ENCODE peak calls at places on chromosomes 13 and 19, in ten cellular contexts. A, D, V, Y, K, M, L, I, Q and N are unnamed samples.

GRCh38 chr19:56671613-56671994 is at the start of gene ZNF835:
- DNase-seq in A (peak; percentile 95), D (no peak), V (no peak), Y (peak; percentile 53), K (no peak), M (no peak), L (peak; percentile 83), I (peak; percentile 93), Q (peak; percentile 97), N (peak; percentile 18)

GRCh38 chr13:76764916-76765315 is 121.3 kb downstream of the KCTD12 start:
- DNase-seq in A (no peak), D (no peak), V (no peak), Y (no peak), K (no peak), M (no peak), L (no peak), I (no peak), Q (no peak), N (no peak)

GRCh38 chr13:41985788-41986508 is 25.0 kb upstream of the VWA8 start:
- DNase-seq in A (no peak), D (no peak), V (peak; percentile 68), Y (no peak), K (peak; percentile 37), M (peak; percentile 7), L (no peak), I (no peak), Q (no peak), N (no peak)

GRCh38 chr13:103140001-103140671 is 73.9 kb upstream of the SLC10A2 start:
- DNase-seq in A (peak; percentile 72), D (no peak), V (no peak), Y (peak; percentile 8), K (peak; percentile 4), M (peak; percentile 5), L (no peak), I (peak; percentile 45), Q (no peak), N (peak; percentile 43)

GRCh38 chr13:111177081-111177711 is 62.1 kb downstream of the ARHGEF7 start:
- DNase-seq in A (no peak), D (no peak), V (peak; percentile 98), Y (peak; percentile 84), K (no peak), M (no peak), L (no peak), I (no peak), Q (peak; percentile 75), N (peak; percentile 23)

GRCh38 chr19:32287811-32288227 is 57.6 kb upstream of the ZNF507 start:
- DNase-seq in A (peak; percentile 89), D (peak; percentile 10), V (peak; percentile 72), Y (peak; percentile 91), K (peak; percentile 3), M (peak; percentile 41), L (peak; percentile 30), I (peak; percentile 83), Q (peak; percentile 72), N (peak; percentile 29)

GRCh38 chr13:45207319-45207718 is 6.5 kb upstream of the KCTD4 start:
- DNase-seq in A (no peak), D (no peak), V (no peak), Y (no peak), K (no peak), M (no peak), L (no peak), I (no peak), Q (no peak), N (peak; percentile 57)

GRCh38 chr19:42285546-42285945 is 16.4 kb upstream of the PRR19 start:
- DNase-seq in A (no peak), D (no peak), V (no peak), Y (no peak), K (no peak), M (no peak), L (no peak), I (peak; percentile 71), Q (no peak), N (no peak)

GRCh38 chr13:105412171-105412570 is 1123.3 kb downstream of the EFNB2 start:
- DNase-seq in A (no peak), D (no peak), V (no peak), Y (no peak), K (no peak), M (no peak), L (no peak), I (no peak), Q (no peak), N (peak; percentile 39)

GRCh38 chr13:105406551-105406950 is 1128.9 kb downstream of the EFNB2 start:
- DNase-seq in A (no peak), D (no peak), V (no peak), Y (no peak), K (no peak), M (no peak), L (no peak), I (no peak), Q (no peak), N (no peak)

GRCh38 chr13:105414639-105415038 is 1120.8 kb downstream of the EFNB2 start:
- DNase-seq in A (no peak), D (no peak), V (no peak), Y (no peak), K (no peak), M (no peak), L (no peak), I (no peak), Q (no peak), N (no peak)

GRCh38 chr13:105410602-105411001 is 1124.9 kb downstream of the EFNB2 start:
- DNase-seq in A (peak; percentile 67), D (no peak), V (peak; percentile 62), Y (peak; percentile 61), K (peak; percentile 5), M (peak; percentile 7), L (peak; percentile 72), I (peak; percentile 54), Q (peak; percentile 47), N (peak; percentile 8)
- H3K4me3 ChIP-seq in A (no peak overlapping the region), D (peak overlapping the region; percentile 37), V (no peak overlapping the region), Y (no peak overlapping the region), K (no peak overlapping the region), M (no peak overlapping the region), L (no peak overlapping the region), I (no peak overlapping the region), Q (peak overlapping the region; percentile 29), N (no peak overlapping the region)

GRCh38 chr19:11423804-11424318 is 4.7 kb upstream of the RGL3 start:
- DNase-seq in A (no peak), D (no peak), V (no peak), Y (no peak), K (no peak), M (no peak), L (no peak), I (no peak), Q (no peak), N (no peak)

GRCh38 chr19:11421607-11422098 is 2.5 kb upstream of the RGL3 start:
- DNase-seq in A (peak; percentile 83), D (no peak), V (no peak), Y (peak; percentile 54), K (no peak), M (no peak), L (peak; percentile 53), I (peak; percentile 42), Q (peak; percentile 59), N (no peak)

GRCh38 chr19:11420894-11421606 is 1.9 kb upstream of the RGL3 start:
- DNase-seq in A (peak; percentile 46), D (no peak), V (no peak), Y (no peak), K (no peak), M (no peak), L (no peak), I (no peak), Q (peak; percentile 61), N (no peak)

GRCh38 chr19:11423164-11423803 is 4.2 kb upstream of the RGL3 start:
- DNase-seq in A (no peak), D (no peak), V (no peak), Y (no peak), K (no peak), M (no peak), L (no peak), I (no peak), Q (no peak), N (no peak)

DNA sequence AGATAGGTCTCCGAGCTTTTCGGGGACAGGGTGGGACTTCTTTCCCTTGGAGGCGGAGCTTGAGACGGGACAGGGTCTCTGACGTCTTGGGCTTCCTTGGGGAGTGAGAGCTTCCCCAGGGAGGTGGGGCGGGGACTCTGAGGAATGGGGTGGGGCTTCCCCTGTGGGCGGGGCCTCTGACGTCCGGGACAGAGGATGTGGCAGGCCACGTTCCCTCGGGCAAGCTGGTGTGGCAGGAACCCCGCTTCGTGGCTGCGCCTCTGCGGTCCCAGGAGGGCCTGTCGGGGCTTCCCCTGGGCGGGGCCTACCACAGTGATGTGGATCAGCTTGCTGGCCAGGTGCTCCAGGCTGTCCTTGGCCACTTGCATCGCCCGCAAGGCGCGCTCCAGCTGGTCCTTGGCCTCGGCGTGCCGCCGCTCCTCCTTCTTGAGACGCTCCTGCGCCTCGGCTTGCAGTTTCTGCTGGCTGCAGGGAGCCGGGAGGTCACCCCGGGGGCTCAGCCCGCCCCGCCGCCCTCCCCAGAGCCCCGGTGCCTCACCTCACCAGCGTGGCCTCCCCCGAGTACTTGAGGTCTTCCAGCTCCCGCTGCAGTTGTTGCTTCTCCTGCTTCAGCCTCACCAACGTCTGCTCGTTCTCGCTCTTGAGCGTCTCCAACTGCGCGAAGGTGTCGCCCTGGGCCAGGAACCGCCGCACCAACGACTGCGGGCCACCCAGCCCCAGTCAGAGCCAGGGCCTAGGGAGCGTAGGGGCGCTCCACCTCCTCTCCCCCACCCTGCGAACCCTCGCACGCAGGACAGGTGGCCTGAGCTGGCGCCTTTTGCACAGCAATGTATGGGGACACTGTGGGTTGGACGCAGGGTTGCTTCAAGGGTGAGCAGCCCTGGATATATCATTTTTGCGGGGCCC is 3.3 kb upstream of the RGL3 start:
- DNase-seq in A (peak; percentile 96), D (no peak), V (no peak), Y (peak; percentile 73), K (peak; percentile 17), M (no peak), L (peak; percentile 79), I (peak; percentile 57), Q (peak; percentile 84), N (peak; percentile 85)
- H3K4me3 ChIP-seq in A (peak overlapping the region; percentile 38), D (peak overlapping the region; percentile 20), V (no peak overlapping the region), Y (no peak overlapping the region), K (peak overlapping the region; percentile 9), M (no peak overlapping the region), L (peak overlapping the region; percentile 25), I (peak overlapping the region; percentile 5), Q (peak overlapping the region; percentile 66), N (peak overlapping the region; percentile 9)

DNA sequence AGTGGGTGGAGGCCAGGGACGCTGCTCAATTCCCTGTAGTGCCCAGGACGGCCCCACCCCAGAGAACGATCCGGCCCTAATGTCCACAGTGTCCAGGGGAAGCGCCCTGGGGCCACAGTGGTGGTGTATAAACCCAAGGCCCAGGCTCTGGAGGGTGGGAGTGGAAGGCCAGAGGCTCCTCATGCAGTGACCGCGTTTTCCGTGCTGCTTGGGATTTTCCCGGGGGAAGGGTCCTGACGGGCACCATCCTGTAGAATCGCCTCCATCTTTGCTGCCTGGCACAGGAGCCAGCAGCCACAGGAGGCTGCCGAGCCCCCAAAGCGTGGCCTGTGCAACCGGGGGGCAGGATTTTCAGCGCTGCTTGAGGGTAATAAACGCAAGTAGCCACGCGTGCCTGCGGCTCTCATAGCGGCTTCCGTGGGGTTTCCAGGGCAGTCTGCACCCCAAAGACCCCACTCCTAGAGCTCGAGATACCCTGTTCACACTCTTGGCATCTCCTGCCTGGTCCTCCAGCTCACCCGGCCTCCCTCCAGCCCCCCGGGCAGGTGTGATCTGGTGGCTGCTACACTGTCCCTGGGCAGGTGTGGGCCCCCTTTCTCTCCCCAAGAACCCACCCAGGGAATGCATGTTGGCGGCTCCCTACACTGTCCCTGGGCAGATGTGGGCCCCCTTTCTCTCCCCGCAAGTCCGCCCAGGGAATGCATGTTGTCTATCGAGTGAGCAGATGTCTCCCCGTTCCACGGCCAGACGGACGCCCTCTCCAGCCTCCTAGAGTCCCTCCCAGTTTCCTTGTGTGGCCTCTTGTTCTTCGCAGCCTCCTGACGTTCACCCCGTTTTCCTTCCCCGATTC is 2.2 kb downstream of the NCLN start:
- DNase-seq in A (no peak), D (no peak), V (no peak), Y (no peak), K (no peak), M (no peak), L (no peak), I (no peak), Q (no peak), N (no peak)
- H3K4me3 ChIP-seq in A (no peak overlapping the region), D (no peak overlapping the region), V (no peak overlapping the region), Y (no peak overlapping the region), K (no peak overlapping the region), M (peak overlapping the region; percentile 92), L (no peak overlapping the region), I (no peak overlapping the region), Q (peak overlapping the region; percentile 87), N (no peak overlapping the region)

GRCh38 chr13:99257291-99257690 is 888 bp downstream of the GPR18 start:
- DNase-seq in A (no peak), D (no peak), V (no peak), Y (no peak), K (no peak), M (no peak), L (no peak), I (no peak), Q (no peak), N (no peak)

GRCh38 chr13:99258210-99258860 is at the start of gene GPR18:
- DNase-seq in A (no peak), D (no peak), V (no peak), Y (no peak), K (no peak), M (no peak), L (no peak), I (no peak), Q (no peak), N (no peak)

GRCh38 chr13:99256709-99257108 is 1.5 kb downstream of the GPR18 start:
- DNase-seq in A (no peak), D (no peak), V (no peak), Y (peak; percentile 61), K (peak; percentile 47), M (no peak), L (no peak), I (no peak), Q (no peak), N (no peak)

GRCh38 chr13:99256283-99256682 is 1.9 kb downstream of the GPR18 start:
- DNase-seq in A (no peak), D (no peak), V (no peak), Y (no peak), K (no peak), M (no peak), L (no peak), I (no peak), Q (no peak), N (no peak)

GRCh38 chr13:99255241-99255640 is 2.9 kb downstream of the GPR18 start:
- DNase-seq in A (no peak), D (no peak), V (peak; percentile 67), Y (no peak), K (no peak), M (no peak), L (no peak), I (no peak), Q (no peak), N (no peak)
- H3K4me3 ChIP-seq in A (no peak overlapping the region), D (no peak overlapping the region), V (no peak overlapping the region), Y (no peak overlapping the region), K (no peak overlapping the region), M (no peak overlapping the region), L (no peak overlapping the region), I (no peak overlapping the region), Q (no peak overlapping the region), N (no peak overlapping the region)